ENCODE peak calls at places on chromosomes 13 and 19, in six cellular contexts. E is H9, M is IMR-90, I is neuronal stem cell, N is mesendoderm, J is H1. W is an unnamed sample.

GRCh38 chr13:46012404-46012803 is 40.1 kb downstream of the ZC3H13 start:
- DNase-seq in E (no peak), I (no peak), J (no peak), M (no peak), N (no peak), W (no peak)

GRCh38 chr13:91960947-91961346 is 562.5 kb downstream of the GPC5 start:
- DNase-seq in E (no peak), N (no peak), J (no peak), I (no peak), M (no peak), W (no peak)

GRCh38 chr13:54912367-54912766 is 1883.8 kb downstream of the OLFM4 start:
- DNase-seq in J (no peak), I (no peak), E (no peak), M (no peak), N (no peak), W (no peak)

GRCh38 chr13:32311188-32311897 is 3.8 kb downstream of the ZAR1L start:
- DNase-seq in M (no peak), J (no peak), I (no peak), N (no peak), E (peak; percentile 31), W (no peak)

GRCh38 chr13:64680739-64681138 is 2549.4 kb downstream of the PCDH9 start:
- DNase-seq in M (no peak), I (no peak), E (no peak), J (no peak), N (no peak), W (no peak)

GRCh38 chr13:26011996-26012688 is 39.7 kb downstream of the SHISA2 start:
- DNase-seq in J (no peak), E (no peak), I (no peak), M (no peak), N (no peak), W (no peak)

GRCh38 chr13:55244991-55245644 is 1895.6 kb upstream of the PRR20A start:
- DNase-seq in M (no peak), N (peak; percentile 78), J (peak; percentile 46), I (peak; percentile 9), E (peak; percentile 71), W (peak; percentile 57)

GRCh38 chr19:57269515-57270250 is 10.6 kb upstream of the ZNF460 start:
- DNase-seq in M (peak; percentile 96), N (no peak), E (no peak), I (no peak), J (no peak), W (peak; percentile 14)

GRCh38 chr19:4693471-4694121 is 23.5 kb upstream of the MYDGF start:
- DNase-seq in N (no peak), E (no peak), M (no peak), I (no peak), J (no peak), W (no peak)

GRCh38 chr19:7545904-7546303 is 10.4 kb downstream of the PNPLA6 start:
- DNase-seq in M (no peak), E (no peak), I (no peak), N (no peak), J (no peak), W (no peak)

GRCh38 chr13:43240278-43240677 is 216.9 kb downstream of the DNAJC15 start:
- DNase-seq in E (no peak), J (no peak), N (no peak), M (no peak), I (no peak), W (no peak)

GRCh38 chr13:91389186-91389585 is 9.2 kb upstream of the GPC5 start:
- DNase-seq in N (no peak), J (no peak), M (no peak), E (no peak), I (no peak), W (no peak)

GRCh38 chr19:22257916-22258315 is 28.3 kb upstream of the ZNF729 start:
- DNase-seq in I (no peak), J (no peak), N (no peak), M (no peak), E (no peak), W (peak; percentile 68)

GRCh38 chr13:42740753-42741152 is 40.6 kb upstream of the FAM216B start:
- DNase-seq in M (no peak), J (no peak), E (no peak), I (no peak), N (no peak), W (no peak)

GRCh38 chr13:72397265-72397664 is 330.2 kb downstream of the MZT1 start:
- DNase-seq in I (no peak), M (no peak), E (no peak), N (no peak), J (no peak), W (no peak)

GRCh38 chr19:38206006-38206745 is 17.8 kb downstream of the DPF1 start:
- DNase-seq in J (no peak), M (no peak), I (no peak), E (no peak), N (no peak), W (no peak)

GRCh38 chr19:4972509-4973230 is 3.8 kb downstream of the KDM4B start:
- DNase-seq in N (no peak), E (no peak), J (no peak), I (no peak), M (peak; percentile 69), W (peak; percentile 39)

DNA sequence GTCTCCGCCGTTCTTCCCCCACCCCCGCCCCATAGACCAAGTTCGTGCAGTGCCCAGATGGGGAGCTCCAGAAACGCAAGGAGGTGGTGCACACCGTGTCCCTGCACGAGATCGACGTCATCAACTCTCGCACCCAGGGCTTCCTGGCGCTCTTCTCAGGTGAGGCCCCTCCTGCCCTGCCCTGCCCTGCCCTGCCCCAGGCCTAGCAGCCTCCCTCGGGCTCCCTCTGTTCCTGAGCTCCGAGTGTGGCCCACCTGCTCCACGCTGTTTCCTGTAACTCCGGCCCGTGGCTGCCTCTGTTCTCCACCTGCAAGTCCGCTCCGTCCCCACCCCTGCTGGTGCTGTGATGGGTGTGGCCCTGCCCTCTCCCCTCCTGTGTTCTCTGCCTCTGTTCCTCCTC is 6.4 kb downstream of the LHB start:
- DNase-seq in N (no peak), M (no peak), J (no peak), I (no peak), E (no peak), W (no peak)
- H3K27ac ChIP-seq in N (no peak overlapping the region), M (no peak overlapping the region), J (no peak overlapping the region), I (no peak overlapping the region), E (no peak overlapping the region), W (no peak overlapping the region)

GRCh38 chr19:1438035-1438932 is at the start of gene RPS15:
- DNase-seq in M (peak; percentile 94), J (peak; percentile 90), I (peak; percentile 96), N (peak; percentile 96), E (peak; percentile 95), W (peak; percentile 99)
- H2AK5ac ChIP-seq in M (peak within 1 kb of the TSS; percentile 81), J (no peak within 1 kb of the TSS), I (peak within 1 kb of the TSS; percentile 93), N (no peak within 1 kb of the TSS), E (no peak within 1 kb of the TSS), W (peak within 1 kb of the TSS; percentile 65)

DNA sequence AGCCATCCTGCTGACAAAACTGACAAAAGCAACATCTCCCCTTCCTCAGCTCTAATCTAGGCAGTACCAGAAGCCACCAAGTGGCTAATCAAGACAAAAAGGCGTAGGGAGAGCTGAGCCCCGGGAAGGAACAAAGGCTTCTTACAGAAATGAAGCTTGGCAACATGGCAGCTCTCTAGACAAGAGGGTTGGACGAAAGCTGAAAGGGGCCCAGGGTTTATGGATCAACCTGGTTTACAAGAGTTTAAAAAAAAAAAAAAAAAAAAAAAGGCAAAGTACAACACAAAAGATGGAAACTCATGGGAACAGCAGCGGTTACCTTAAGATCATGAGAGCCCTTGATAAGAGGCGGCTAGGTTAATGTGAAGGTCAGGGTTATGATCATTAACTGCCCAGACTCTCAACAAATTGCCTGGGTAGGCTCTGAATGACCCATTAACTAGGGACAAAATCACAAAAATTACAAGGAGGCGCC is 14.0 kb downstream of the ZC3H4 start:
- DNase-seq in J (no peak), M (no peak), N (peak; percentile 41), E (no peak), I (no peak), W (no peak)
- H3K27ac ChIP-seq in J (no peak overlapping the region), M (no peak overlapping the region), N (no peak overlapping the region), E (no peak overlapping the region), I (no peak overlapping the region), W (no peak overlapping the region)

DNA sequence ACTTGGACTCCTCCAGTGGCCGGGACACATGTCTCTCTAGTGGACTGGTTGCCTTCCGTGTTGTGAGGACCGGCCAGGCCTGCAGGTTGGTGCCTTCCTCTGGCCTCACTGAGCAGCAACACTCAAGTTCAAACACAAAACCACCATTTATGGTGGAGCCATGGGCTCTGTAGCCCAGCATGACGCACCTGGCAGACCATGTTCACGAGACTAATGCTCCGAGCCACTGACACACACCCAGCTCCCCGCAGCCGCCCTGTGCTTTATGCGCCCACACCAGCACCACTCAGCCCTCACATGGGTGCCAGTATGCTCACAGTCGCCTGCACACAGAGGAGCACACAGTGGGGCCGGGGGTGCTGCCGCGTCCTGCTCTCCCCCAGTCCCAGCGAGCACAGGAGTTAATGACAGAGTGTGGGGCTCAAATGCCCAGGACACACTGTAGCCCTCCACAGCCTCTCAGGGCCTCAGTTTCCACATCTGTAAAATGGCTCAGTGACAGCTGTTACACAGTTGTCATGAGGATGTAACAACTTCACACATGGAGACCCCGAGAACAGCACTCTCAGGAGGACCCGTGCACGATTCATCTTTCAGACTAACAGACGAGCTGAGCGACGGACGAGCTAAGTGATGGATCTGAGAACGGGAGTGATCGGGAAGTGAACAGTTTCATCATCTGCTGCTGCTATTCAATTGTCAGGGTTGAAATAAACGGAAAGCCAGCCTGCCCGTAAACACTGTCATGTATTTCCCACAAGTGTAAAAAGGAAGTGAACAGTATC is 7.8 kb downstream of the GAS6 start:
- DNase-seq in I (no peak), M (no peak), N (no peak), J (no peak), E (no peak), W (no peak)
- H2AK5ac ChIP-seq in I (peak overlapping the region; percentile 13), M (peak overlapping the region; percentile 77), N (no peak overlapping the region), J (peak overlapping the region; percentile 32), E (no peak overlapping the region), W (no peak overlapping the region)

DNA sequence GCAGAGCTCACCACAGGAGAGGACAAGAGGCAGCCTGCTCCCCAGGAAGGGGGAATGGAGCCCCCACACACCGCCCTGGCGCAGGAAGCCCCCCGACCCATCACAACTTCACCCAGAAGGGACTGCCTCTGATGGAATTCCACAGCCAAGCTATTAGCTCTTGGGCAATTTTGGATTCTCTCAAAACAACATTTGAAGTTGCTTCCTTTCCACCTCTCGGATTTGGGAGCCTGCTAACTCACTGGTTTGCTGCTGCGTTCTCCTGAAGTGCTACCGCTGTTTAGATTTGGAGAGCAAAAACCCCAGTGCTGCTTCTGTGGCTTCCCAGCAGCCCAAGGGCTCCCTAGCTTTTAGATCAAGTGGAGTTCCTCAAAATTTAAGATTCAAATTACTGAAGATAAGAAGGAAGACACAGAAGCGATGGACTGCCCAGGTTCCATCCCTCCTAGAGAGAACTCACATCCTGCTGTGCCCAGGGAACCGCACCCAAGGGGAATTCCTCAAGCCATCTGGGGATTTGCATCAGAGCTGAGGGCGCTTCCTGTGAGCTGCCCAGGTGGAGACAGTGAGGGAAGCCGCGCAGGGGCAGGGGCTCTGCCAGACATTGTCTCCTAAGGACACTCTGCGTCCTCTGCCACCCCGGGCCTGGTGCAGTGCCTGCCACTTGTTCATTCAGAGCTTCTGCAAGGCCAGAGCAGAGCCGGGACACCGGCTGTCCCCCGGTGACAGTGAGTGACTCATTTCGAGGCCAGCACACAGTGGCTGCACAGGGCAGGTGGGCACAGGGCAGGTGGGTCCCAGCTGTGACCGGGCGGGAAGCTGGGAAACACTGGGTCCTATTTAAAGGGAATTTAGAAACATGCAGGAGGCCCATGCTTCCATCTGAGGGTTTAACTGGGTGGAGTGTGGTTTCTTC is 45.5 kb downstream of the COL4A1 start:
- DNase-seq in J (no peak), I (no peak), E (peak; percentile 61), M (no peak), N (peak; percentile 51), W (no peak)
- H3K27ac ChIP-seq in J (no peak overlapping the region), I (no peak overlapping the region), E (no peak overlapping the region), M (no peak overlapping the region), N (no peak overlapping the region), W (no peak overlapping the region)

GRCh38 chr19:40198272-40198990 is 7.2 kb downstream of the MAP3K10 start:
- DNase-seq in N (no peak), I (no peak), E (no peak), J (no peak), M (no peak), W (no peak)
- H2AK5ac ChIP-seq in N (no peak overlapping the region), I (peak overlapping the region; percentile 75), E (no peak overlapping the region), J (no peak overlapping the region), M (no peak overlapping the region), W (no peak overlapping the region)

W was measured in trophoblast cell.